ENCODE peak calls at places on chromosome 22, in five cellular contexts. H, O, F, G and U are unnamed samples.
A peak's percentile ranks its signal among the peaks of the same experiment; 100 is the strongest.

GRCh38 chr22:29539105-29539504 is 14.5 kb downstream of the THOC5 start:
- DNase-seq in O (no peak), H (no peak), G (no peak), F (no peak), U (no peak)

GRCh38 chr22:37470087-37470445 is 16.1 kb downstream of the MFNG start:
- DNase-seq in H (no peak), F (no peak), O (no peak), G (no peak), U (no peak)

GRCh38 chr22:46453006-46453828 is 84.2 kb downstream of the CELSR1 start:
- DNase-seq in O (no peak), H (peak; percentile 76), G (no peak), F (peak; percentile 73), U (no peak)

GRCh38 chr22:45631839-45632238 is 39.8 kb upstream of the ATXN10 start:
- DNase-seq in O (no peak), H (no peak), G (no peak), F (no peak), U (no peak)

GRCh38 chr22:46251266-46251665 is 1.2 kb upstream of the CDPF1 start:
- DNase-seq in H (no peak), F (no peak), G (no peak), O (no peak), U (no peak)

GRCh38 chr22:46391486-46392136 is 56.1 kb downstream of the TRMU start:
- DNase-seq in H (no peak), G (no peak), F (peak; percentile 71), O (no peak), U (no peak)

GRCh38 chr22:46541536-46541935 is 4.1 kb upstream of the CELSR1 start:
- DNase-seq in H (no peak), O (no peak), G (no peak), F (no peak), U (no peak)

GRCh38 chr22:46758867-46759290 is 3.6 kb upstream of the TBC1D22A start:
- DNase-seq in F (no peak), O (peak; percentile 78), G (peak; percentile 82), H (no peak), U (peak; percentile 73)

GRCh38 chr22:26956346-26956745 is 299.0 kb downstream of the MIAT start:
- DNase-seq in F (no peak), H (no peak), O (no peak), G (no peak), U (no peak)

GRCh38 chr22:26953380-26953807 is 296.0 kb downstream of the MIAT start:
- DNase-seq in F (no peak), H (no peak), G (no peak), O (no peak), U (no peak)

GRCh38 chr22:26952654-26953379 is 295.4 kb downstream of the MIAT start:
- DNase-seq in F (no peak), G (no peak), O (no peak), H (no peak), U (no peak)

GRCh38 chr22:26957176-26957575 is 299.8 kb downstream of the MIAT start:
- DNase-seq in G (no peak), H (no peak), O (no peak), F (no peak), U (no peak)

GRCh38 chr22:26958378-26958777 is 301.0 kb downstream of the MIAT start:
- DNase-seq in O (no peak), G (no peak), H (no peak), F (no peak), U (no peak)
- H3K27me3 ChIP-seq in O (peaks cover 55% of the 10 kb centered on the region), G (peaks cover 24% of the 10 kb centered on the region), H (no peaks in the 10 kb centered on the region), F (no peaks in the 10 kb centered on the region), U (no peaks in the 10 kb centered on the region)

DNA sequence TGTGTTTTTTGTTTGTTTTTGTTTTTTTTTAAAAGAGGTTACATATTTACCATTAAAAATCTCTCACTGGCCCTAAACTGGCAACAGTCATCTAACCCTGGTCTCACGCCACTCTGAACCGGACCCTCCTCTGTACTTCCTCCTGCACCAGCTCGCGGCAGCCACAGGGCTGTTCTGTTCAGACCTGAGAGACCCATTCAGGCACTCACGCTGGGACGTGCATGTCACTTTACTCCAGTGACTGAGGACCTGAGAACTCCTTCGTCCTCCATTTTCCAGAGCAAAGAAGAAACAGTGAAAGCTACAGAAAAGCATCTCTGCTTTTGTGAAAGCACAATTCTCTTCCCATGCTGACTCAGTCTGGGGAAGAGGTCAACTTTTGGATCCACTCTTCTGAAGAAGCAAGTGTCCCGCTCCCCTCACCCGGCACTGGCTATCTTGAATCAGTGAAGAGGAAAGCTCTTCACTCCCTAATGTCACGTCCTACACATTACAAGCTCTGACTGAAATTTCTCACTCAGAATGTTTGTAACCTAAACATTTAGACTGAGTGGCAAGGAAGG is 24.6 kb downstream of the PISD start:
- DNase-seq in O (no peak), H (no peak), G (no peak), F (no peak), U (no peak)
- H3K4me3 ChIP-seq in O (no peak overlapping the region), H (no peak overlapping the region), G (no peak overlapping the region), F (peak overlapping the region; percentile 28), U (no peak overlapping the region)

DNA sequence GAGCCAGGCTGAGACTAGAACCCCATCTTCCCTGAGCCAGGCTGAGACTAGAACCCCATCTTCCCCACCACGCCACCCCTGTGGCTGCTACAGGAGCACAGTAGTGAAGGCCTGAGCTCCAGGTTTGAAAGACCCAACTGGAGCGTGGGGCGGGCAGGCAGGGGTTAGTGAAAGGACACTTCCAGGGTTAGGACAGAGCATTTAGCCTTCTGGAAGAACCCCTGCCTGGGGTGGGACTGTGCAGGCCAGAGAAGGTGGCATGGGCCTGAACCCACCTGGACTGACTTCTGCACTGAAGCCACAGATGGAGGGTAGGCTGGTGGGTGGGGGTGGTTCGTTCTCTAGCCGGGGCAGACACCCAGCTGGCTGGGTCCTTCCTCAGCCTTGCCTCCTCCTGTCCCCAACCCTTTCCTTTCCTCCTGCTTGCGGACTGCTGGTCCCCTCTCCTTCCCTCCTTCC is 24.1 kb downstream of the SUN2 start:
- DNase-seq in O (no peak), G (no peak), F (no peak), H (no peak), U (no peak)
- H3K36me3 ChIP-seq in O (peaks cover 2% of the 10 kb centered on the region), G (peaks cover 43% of the 10 kb centered on the region), F (peaks cover 12% of the 10 kb centered on the region), H (peaks cover 32% of the 10 kb centered on the region), U (peaks cover 71% of the 10 kb centered on the region)

GRCh38 chr22:22400099-22400498 is 108.4 kb downstream of the ZNF280B start:
- DNase-seq in G (no peak), F (no peak), H (no peak), O (no peak), U (no peak)
- H3K27me3 ChIP-seq in G (no peaks in the 10 kb centered on the region), F (no peaks in the 10 kb centered on the region), H (no peaks in the 10 kb centered on the region), O (no peaks in the 10 kb centered on the region), U (peaks cover 7% of the 10 kb centered on the region)

GRCh38 chr22:36348760-36349159 is 39.0 kb downstream of the MYH9 start:
- DNase-seq in H (no peak), F (no peak), G (no peak), O (no peak), U (no peak)

GRCh38 chr22:36351921-36352774 is 35.6 kb downstream of the MYH9 start:
- DNase-seq in O (no peak), H (peak; percentile 69), F (peak; percentile 92), G (no peak), U (no peak)

GRCh38 chr22:36352775-36353507 is 34.8 kb downstream of the MYH9 start:
- DNase-seq in H (peak; percentile 69), F (peak; percentile 95), G (no peak), O (no peak), U (peak; percentile 77)

GRCh38 chr22:36349726-36350125 is 38.0 kb downstream of the MYH9 start:
- DNase-seq in O (no peak), G (no peak), H (no peak), F (no peak), U (no peak)

DNA sequence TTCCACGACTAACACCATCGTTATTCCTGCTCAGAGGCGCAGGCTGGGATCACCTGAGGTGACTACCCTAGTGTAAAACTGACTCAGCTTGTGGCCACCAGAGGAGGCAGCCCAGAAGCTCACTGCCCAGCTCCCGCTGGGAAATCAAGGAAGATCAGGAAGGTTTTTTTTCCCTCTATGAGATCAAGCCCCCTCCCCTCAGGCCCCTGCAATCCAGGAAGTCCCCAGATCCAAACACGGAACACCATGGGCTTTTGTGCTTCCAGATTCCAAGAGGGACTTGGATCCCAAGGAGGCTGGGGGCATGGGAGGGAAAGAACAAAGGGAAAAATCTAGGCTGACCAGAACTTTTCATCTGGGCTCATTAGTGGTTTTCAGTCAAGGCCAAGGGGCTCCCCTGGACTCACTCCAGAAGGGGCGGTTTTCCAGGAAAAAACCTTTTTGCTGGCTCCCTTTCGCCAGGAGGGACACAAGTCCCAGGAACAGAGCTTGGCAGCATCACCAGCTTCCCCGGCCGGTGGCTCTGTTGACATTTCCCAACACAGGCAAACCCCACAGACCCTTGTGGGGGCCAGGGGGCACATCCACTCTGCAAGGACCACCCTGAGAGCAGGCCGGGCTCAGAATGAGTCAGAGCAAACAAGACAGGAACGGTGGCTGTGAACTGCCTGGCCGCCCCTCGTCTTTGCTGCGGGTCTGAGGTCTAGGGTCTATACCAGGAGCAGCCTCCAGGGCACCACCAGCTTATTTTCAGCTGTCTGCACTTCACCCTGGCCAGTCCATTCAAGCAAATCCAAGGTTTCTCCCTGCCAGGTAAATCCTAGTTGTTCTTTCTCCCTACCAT is 36.8 kb downstream of the MYH9 start:
- DNase-seq in G (no peak), O (no peak), H (no peak), F (peak; percentile 71), U (no peak)
- H3K4me3 ChIP-seq in G (no peak overlapping the region), O (no peak overlapping the region), H (no peak overlapping the region), F (peak overlapping the region; percentile 15), U (no peak overlapping the region)

GRCh38 chr22:20177217-20177911 is 26.5 kb upstream of the CCDC188 start:
- DNase-seq in G (no peak), H (no peak), F (no peak), O (no peak), U (no peak)
- H3K36me3 ChIP-seq in G (no peaks in the 10 kb centered on the region), H (no peaks in the 10 kb centered on the region), F (no peaks in the 10 kb centered on the region), O (no peaks in the 10 kb centered on the region), U (no peaks in the 10 kb centered on the region)

GRCh38 chr22:50007057-50007511 is 5.5 kb downstream of the IL17REL start:
- DNase-seq in H (peak; percentile 79), F (no peak), O (no peak), G (no peak), U (no peak)

GRCh38 chr22:50008151-50009040 is 4.2 kb downstream of the IL17REL start:
- DNase-seq in G (peak; percentile 6), F (no peak), O (no peak), H (peak; percentile 54), U (no peak)

GRCh38 chr22:50010676-50011446 is 1.7 kb downstream of the IL17REL start:
- DNase-seq in H (no peak), O (no peak), F (no peak), G (peak; percentile 9), U (no peak)

GRCh38 chr22:50009765-50010675 is 2.5 kb downstream of the IL17REL start:
- DNase-seq in G (peak; percentile 5), H (no peak), F (peak; percentile 21), O (no peak), U (no peak)

DNA sequence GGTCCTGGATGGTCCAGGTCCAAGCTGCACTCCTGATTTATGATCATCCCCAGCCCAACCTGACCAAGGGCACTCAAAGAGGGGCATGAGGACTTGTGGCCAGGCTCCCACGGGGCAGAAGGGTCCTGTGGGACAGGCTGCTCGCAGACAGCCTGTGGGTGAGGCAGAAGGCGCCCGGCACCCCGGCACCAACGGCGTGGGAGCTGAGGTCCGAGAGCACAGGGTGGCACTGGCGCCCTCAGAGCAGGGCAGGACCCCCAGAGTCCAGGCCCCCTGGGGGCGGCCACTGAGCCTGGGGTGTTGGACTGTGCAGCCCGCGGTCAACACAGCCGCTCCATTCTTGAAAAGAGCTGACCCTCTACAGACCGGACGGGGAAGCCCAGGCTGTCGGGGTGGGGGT is 3.3 kb downstream of the IL17REL start:
- DNase-seq in H (no peak), F (no peak), O (no peak), G (peak; percentile 6), U (no peak)
- H3K27me3 ChIP-seq in H (peaks cover 16% of the 10 kb centered on the region), F (peaks cover 15% of the 10 kb centered on the region), O (peaks cover 90% of the 10 kb centered on the region), G (peaks cover 47% of the 10 kb centered on the region), U (no peaks in the 10 kb centered on the region)